ENCODE peak calls at places on chromosome 21, in four cellular contexts. R, M, X and J are unnamed samples.

GRCh38 chr21:45146801-45147200 is 72.4 kb downstream of the ADARB1 start:
- DNase-seq in R (no peak), M (no peak), X (no peak), J (no peak)

GRCh38 chr21:15275615-15276228 is 210.9 kb upstream of the NRIP1 start:
- DNase-seq in R (no peak), M (no peak), X (no peak), J (no peak)

GRCh38 chr21:31559368-31560119 is 99.9 kb upstream of the SOD1 start:
- DNase-seq in R (peak; percentile 87), M (peak; percentile 96), X (peak; percentile 85), J (peak; percentile 93)

GRCh38 chr21:38531610-38532009 is 33.3 kb upstream of the ERG start:
- DNase-seq in R (no peak), M (no peak), X (no peak), J (no peak)

GRCh38 chr21:42850866-42851391 is 28.4 kb downstream of the WDR4 start:
- DNase-seq in R (no peak), M (peak; percentile 60), X (no peak), J (no peak)

GRCh38 chr21:36987845-36988244 is 18.7 kb upstream of the RIPPLY3 start:
- DNase-seq in R (no peak), M (no peak), X (no peak), J (no peak)

GRCh38 chr21:38913120-38913975 is 107.6 kb downstream of the ETS2 start:
- DNase-seq in R (no peak), M (peak; percentile 76), X (no peak), J (no peak)

GRCh38 chr21:29302340-29302991 is 3.7 kb downstream of the BACH1 start:
- DNase-seq in R (no peak), M (no peak), X (no peak), J (no peak)

GRCh38 chr21:43881283-43881682 is 16.3 kb downstream of the AGPAT3 start:
- DNase-seq in R (no peak), M (no peak), X (no peak), J (no peak)

GRCh38 chr21:44713846-44714245 is 2.5 kb upstream of the TSPEAR start:
- DNase-seq in R (no peak), M (no peak), X (no peak), J (no peak)

GRCh38 chr21:37564924-37565529 is 198.5 kb downstream of the DYRK1A start:
- DNase-seq in R (no peak), M (no peak), X (no peak), J (peak; percentile 44)

GRCh38 chr21:44088401-44088780 is 18.8 kb upstream of the PWP2 start:
- DNase-seq in R (no peak), M (no peak), X (no peak), J (no peak)

GRCh38 chr21:36788116-36788515 is 89.2 kb downstream of the SIM2 start:
- DNase-seq in R (no peak), M (no peak), X (no peak), J (no peak)

GRCh38 chr21:44718571-44718970 is 7.2 kb upstream of the TSPEAR start:
- DNase-seq in R (no peak), M (no peak), X (no peak), J (no peak)

GRCh38 chr21:39037807-39038405 is 145.3 kb downstream of the PSMG1 start:
- DNase-seq in R (no peak), M (no peak), X (no peak), J (no peak)

GRCh38 chr21:28790335-28790734 is 202.3 kb downstream of the LTN1 start:
- DNase-seq in R (no peak), M (no peak), X (no peak), J (peak; percentile 3)

GRCh38 chr21:17784604-17785402 is 34.4 kb downstream of the C21orf91 start:
- DNase-seq in R (no peak), M (no peak), X (no peak), J (no peak)

GRCh38 chr21:30979054-30979453 is 59.2 kb downstream of the KRTAP19-8 start:
- DNase-seq in R (no peak), M (no peak), X (no peak), J (no peak)

GRCh38 chr21:25862112-25862511 is 127.3 kb downstream of the GABPA start:
- DNase-seq in R (no peak), M (no peak), X (no peak), J (no peak)

GRCh38 chr21:32022141-32022540 is 149.3 kb downstream of the HUNK start:
- DNase-seq in R (no peak), M (no peak), X (no peak), J (no peak)

GRCh38 chr21:34129971-34130597 is 56.7 kb downstream of the MRPS6 start:
- DNase-seq in R (no peak), M (no peak), X (no peak), J (no peak)

GRCh38 chr21:42652527-42653491 is 612 bp upstream of the PDE9A start:
- DNase-seq in R (no peak), M (peak; percentile 57), X (no peak), J (peak; percentile 41)